ENCODE peak calls at places on chromosomes 12 and 14, in four cellular contexts. Q is GM12891, I is HepG2, U is GM12878. V is an unnamed sample.

GRCh38 chr12:52401526-52401925 is 4.6 kb downstream of the KRT82 start:
- DNase-seq in Q (no peak), I (no peak), U (no peak), V (no peak)

GRCh38 chr12:124007810-124008570 is 35.0 kb downstream of the ZNF664 start:
- DNase-seq in Q (no peak), I (no peak), U (no peak), V (no peak)

GRCh38 chr14:32121948-32122347 is 44.8 kb downstream of the ARHGAP5 start:
- DNase-seq in Q (no peak), I (no peak), U (no peak), V (no peak)

GRCh38 chr14:86723254-86723624 is 1193.3 kb downstream of the FLRT2 start:
- DNase-seq in Q (no peak), I (peak; percentile 60), U (no peak), V (no peak)

GRCh38 chr14:50762001-50762930 is 68.7 kb downstream of the NIN start:
- DNase-seq in Q (no peak), I (no peak), U (no peak), V (no peak)

GRCh38 chr12:50925342-50925651 is 27.0 kb upstream of the HIGD1C start:
- DNase-seq in Q (no peak), I (no peak), U (no peak), V (no peak)

GRCh38 chr14:68598621-68599447 is 194.0 kb downstream of the ZFP36L1 start:
- DNase-seq in Q (no peak), I (peak; percentile 94), U (no peak), V (no peak)

GRCh38 chr14:44564908-44565307 is 57.8 kb upstream of the FSCB start:
- DNase-seq in Q (no peak), I (no peak), U (no peak), V (no peak)

GRCh38 chr14:29536886-29537511 is 390.6 kb downstream of the PRKD1 start:
- DNase-seq in Q (no peak), I (peak; percentile 25), U (no peak), V (no peak)

GRCh38 chr14:61891251-61891650 is 129.0 kb downstream of the SNAPC1 start:
- DNase-seq in Q (no peak), I (no peak), U (no peak), V (no peak)

GRCh38 chr14:95319312-95320075 is at the start of gene CLMN:
- DNase-seq in Q (peak; percentile 65), I (no peak), U (no peak), V (peak; percentile 63)

DNA sequence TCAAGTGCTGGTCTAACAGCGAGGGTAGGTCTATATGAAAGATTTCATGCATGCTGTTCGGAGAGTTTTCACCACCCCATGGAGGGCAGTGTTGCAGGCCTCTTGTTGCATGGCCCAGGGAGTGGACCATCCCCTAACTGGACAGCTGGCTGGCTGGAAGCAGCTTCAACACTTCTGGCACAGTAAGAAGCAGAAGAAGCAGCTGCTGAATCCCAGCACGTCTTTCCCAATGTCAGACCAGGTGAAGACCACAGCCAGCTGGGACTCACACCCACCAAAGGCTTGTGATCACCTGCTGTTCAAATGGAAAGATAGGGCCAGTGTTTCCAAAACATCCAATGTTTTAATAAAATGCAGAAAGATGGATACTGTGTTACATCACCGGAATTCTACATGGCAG is 1423.6 kb downstream of the AACS start:
- DNase-seq in Q (no peak), I (no peak), U (no peak), V (no peak)
- TF ChIP-seq POLR2A in Q (no peak), I (no peak), U (no peak), V (no peak)

GRCh38 chr14:59190372-59190771 is 1.9 kb downstream of the DAAM1 start:
- DNase-seq in Q (no peak), I (peak; percentile 24), U (no peak), V (no peak)
- TF ChIP-seq POLR2AphosphoS5 in Q (no peak), I (no peak), U (no peak), V (no peak)

DNA sequence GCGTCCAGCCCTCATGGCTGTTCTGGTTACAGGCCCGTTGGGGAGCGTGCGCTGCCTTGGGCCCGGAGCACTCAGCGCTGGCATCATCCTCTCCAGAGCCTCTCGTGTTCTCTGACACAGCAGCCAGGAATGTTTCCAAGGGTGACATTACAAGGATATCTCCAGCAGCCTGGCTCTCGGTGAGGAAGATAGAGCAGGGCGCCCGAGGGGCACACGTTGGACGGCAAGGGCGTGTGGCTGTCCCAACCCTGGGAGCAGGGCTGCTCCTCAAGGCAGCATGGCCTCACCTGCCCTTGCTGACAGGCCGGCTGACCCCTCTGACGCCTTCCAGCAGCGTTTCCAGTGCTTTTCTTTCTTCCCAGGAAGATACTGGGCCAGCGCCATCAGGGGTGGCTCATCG is 14.4 kb downstream of the LRCOL1 start:
- DNase-seq in Q (no peak), I (no peak), U (no peak), V (no peak)
- TF ChIP-seq TAF1 in Q (no peak), I (no peak), U (no peak), V (no peak)

DNA sequence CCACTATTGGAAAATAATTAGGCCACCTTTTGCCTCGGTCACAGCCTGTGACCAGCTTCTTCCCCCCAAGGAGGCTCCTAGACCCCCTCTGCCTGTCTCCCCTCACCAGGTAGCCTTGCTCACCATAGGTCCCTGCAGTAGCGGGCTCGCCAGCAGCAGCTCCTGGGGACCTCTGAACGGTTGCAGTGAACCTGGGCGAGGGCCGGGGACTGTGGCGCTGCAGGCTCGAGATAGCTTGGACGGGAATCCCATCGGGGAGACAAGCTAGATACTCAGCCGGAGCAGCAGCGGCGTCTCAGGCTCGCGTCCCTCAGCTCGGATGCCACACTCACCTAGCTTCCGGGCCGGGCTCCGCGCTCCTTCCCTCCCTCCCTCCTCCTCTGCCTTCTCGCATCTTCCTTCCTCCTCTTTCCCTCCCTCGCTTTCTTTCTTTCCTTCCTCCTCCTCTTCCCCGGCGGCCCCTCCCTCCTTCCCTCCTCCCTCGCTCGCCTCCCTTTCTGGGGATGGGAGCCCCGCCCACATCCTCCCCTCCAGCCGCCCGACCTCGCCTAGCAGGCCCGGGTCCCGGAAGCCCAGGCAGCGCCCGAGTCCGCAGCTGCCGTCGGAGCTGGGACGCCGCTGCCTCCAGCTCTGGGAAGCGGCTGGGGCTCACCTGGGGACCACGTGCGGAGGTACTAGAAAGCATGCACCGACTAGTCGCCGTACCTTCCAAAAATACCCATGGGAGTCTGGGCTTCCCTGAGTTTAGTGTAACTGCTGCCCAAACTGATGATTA is at the start of gene BMP4:
- DNase-seq in Q (no peak), I (peak; percentile 82), U (no peak), V (no peak)
- TF ChIP-seq POLR2A in Q (no peak), I (peak; percentile 93), U (peak; percentile 56), V (no peak)

DNA sequence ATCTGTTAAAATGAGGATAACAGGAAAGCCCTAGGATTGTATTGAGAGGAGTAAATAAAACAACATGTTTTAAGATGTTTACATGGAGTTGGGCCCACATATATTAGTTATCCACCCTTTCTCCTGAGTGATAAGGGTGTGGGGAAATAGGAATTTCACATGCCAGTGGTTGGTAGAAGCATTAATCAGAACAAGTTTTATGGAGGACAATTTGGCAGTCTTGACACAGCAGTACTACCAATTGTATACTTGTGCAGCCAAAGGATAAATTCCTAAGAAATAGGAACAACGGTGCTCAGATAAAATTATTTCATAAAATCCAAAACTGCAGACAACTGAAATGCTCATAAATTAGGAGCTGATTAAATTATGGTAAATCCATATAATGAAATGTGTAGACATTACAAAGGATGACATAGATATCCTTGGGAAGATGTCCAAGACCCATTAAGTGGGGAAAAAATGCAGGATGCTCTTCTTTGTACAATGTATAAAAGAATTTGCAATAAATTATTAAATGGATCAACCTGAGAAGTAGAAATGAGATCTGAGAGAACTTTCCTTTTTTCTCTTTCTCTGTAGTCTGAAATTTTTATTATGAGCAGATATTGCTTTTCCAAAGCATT is 336.2 kb upstream of the E2F7 start:
- DNase-seq in Q (no peak), I (no peak), U (no peak), V (no peak)
- TF ChIP-seq POLR2AphosphoS5 in Q (no peak), I (no peak), U (no peak), V (no peak)

DNA sequence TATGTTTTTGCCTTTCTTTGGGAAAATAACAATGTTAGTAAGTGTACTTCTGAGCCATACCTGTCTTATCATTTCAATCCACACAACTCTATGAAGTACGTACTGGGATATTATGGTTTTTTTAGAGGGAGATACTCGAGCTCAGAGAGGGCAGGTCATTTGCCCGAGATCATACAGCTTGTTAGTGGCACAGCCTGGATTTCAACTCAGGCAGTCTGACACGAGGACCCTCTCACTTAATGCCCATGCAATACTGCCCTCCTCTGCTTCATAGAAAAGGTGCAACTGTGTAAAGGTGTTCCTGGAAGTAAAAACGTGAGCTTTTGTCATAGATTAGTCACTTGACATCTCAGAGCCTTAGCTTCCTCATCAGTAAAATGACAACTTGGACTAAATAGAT is 128.0 kb downstream of the NDUFA12 start:
- DNase-seq in Q (no peak), I (peak; percentile 21), U (peak; percentile 86), V (peak; percentile 32)
- TF ChIP-seq TAF1 in Q (no peak), I (no peak), U (no peak), V (no peak)